ENCODE peak calls at places on chromosomes 4 and X, in ten cellular contexts. P is H54, R is nucleus accumbens, K is LHCN-M2, W is endothelial cell, N is right cardiac atrium, J is lower lobe of right lung, M is neural crest cell, F is transverse colon, B is T-helper 2 cell. A is an unnamed sample.
A peak's percentile ranks its signal among the peaks of the same experiment; 100 is the strongest.

GRCh38 chr4:133921280-133922195 is 280.1 kb downstream of the PABPC4L start:
- DNase-seq in J (no peak), R (no peak), F (no peak), N (no peak), P (no peak), W (no peak), M (no peak), K (peak; percentile 50), B (no peak), A (no peak)

GRCh38 chrX:154369453-154370299 is 4.8 kb downstream of the FLNA start:
- DNase-seq in P (peak; percentile 78), F (peak; percentile 64), K (peak; percentile 94), M (peak; percentile 44), B (peak; percentile 46), J (peak; percentile 83), N (peak; percentile 88), W (peak; percentile 43), R (peak; percentile 32), A (no peak)

GRCh38 chr4:1309261-1310010 is 19.7 kb downstream of the MAEA start:
- DNase-seq in K (peak; percentile 94), R (peak; percentile 91), J (peak; percentile 91), B (no peak), P (no peak), M (peak; percentile 79), F (peak; percentile 79), N (peak; percentile 93), W (peak; percentile 77), A (peak; percentile 32)

GRCh38 chr4:119314356-119314755 is 7.6 kb downstream of the FABP2 start:
- DNase-seq in B (no peak), R (peak; percentile 27), P (no peak), W (peak; percentile 28), M (no peak), N (no peak), F (peak; percentile 24), J (no peak), K (peak; percentile 67), A (peak; percentile 65)

GRCh38 chrX:16188687-16189086 is 21.4 kb downstream of the MAGEB17 start:
- DNase-seq in W (no peak), M (no peak), P (no peak), F (no peak), K (peak; percentile 46), N (no peak), J (no peak), R (no peak), B (no peak), A (no peak)

GRCh38 chr4:91285485-91285884 is 1018.3 kb upstream of the GRID2 start:
- DNase-seq in W (no peak), R (no peak), J (no peak), M (no peak), F (no peak), N (no peak), K (no peak), P (no peak), B (no peak), A (no peak)

GRCh38 chr4:108650212-108651067 is at the start of gene OSTC:
- DNase-seq in P (peak; percentile 44), N (peak; percentile 96), K (peak; percentile 96), W (peak; percentile 92), M (peak; percentile 91), F (peak; percentile 97), R (peak; percentile 95), J (peak; percentile 97), B (peak; percentile 88), A (peak; percentile 97)

GRCh38 chr4:22720091-22720490 is 27.4 kb downstream of the GBA3 start:
- DNase-seq in F (no peak), K (peak; percentile 10), J (no peak), W (no peak), R (no peak), N (no peak), M (no peak), P (no peak), B (no peak), A (no peak)

GRCh38 chr4:5883916-5884315 is 9.0 kb downstream of the CRMP1 start:
- DNase-seq in P (no peak), N (no peak), R (no peak), J (no peak), B (no peak), F (no peak), K (peak; percentile 40), M (no peak), W (no peak), A (no peak)

GRCh38 chr4:139440971-139441370 is 12.9 kb upstream of the RAB33B start:
- DNase-seq in B (no peak), R (no peak), M (no peak), P (no peak), J (no peak), K (no peak), W (no peak), N (no peak), F (no peak), A (no peak)

GRCh38 chr4:190121759-190122158 is 51.8 kb upstream of the DUX4 start:
- DNase-seq in W (no peak), R (no peak), B (no peak), M (no peak), F (no peak), K (no peak), J (no peak), N (peak; percentile 7), P (no peak), A (no peak)

GRCh38 chrX:129980043-129980442 is 2.4 kb upstream of the BCORL1 start:
- DNase-seq in P (no peak), J (peak; percentile 53), K (no peak), M (no peak), R (no peak), N (peak; percentile 41), F (peak; percentile 51), W (no peak), B (no peak), A (no peak)

GRCh38 chr4:182938213-182938645 is 21.0 kb upstream of the DCTD start:
- DNase-seq in M (peak; percentile 80), R (no peak), P (peak; percentile 53), W (peak; percentile 88), N (peak; percentile 66), K (peak; percentile 56), F (peak; percentile 78), B (peak; percentile 26), J (peak; percentile 79), A (peak; percentile 64)

GRCh38 chrX:15500497-15500966 is at the start of gene BMX:
- DNase-seq in R (no peak), W (no peak), P (no peak), K (no peak), J (peak; percentile 47), M (no peak), B (no peak), F (no peak), N (peak; percentile 43), A (no peak)

A was measured in small intestine.